ENCODE peak calls at places on chromosomes 7 and 10, in seven cellular contexts. N is brain microvascular endothelial cell; D is chondrocyte; S is EL; Y is activated CD4-positive, alpha-beta T cell treated with anti-CD3 and anti-CD28 coated beads for 48 hours; A is astrocyte of the hippocampus; B is left ventricle myocardium inferior. T is an unnamed sample.

GRCh38 chr10:89404082-89404481 is 10.3 kb upstream of the IFIT5 start:
- DNase-seq in N (no peak), D (no peak), S (no peak), Y (no peak), A (peak), B (no peak), T (no peak)

GRCh38 chr10:88193018-88193417 is 329.6 kb downstream of the PTEN start:
- DNase-seq in N (no peak), D (no peak), S (no peak), Y (no peak), A (no peak), B (no peak), T (no peak)

GRCh38 chr10:72090326-72090725 is 2.0 kb upstream of the SPOCK2 start:
- DNase-seq in N (no peak), D (no peak), S (no peak), Y (no peak), A (no peak), B (no peak), T (no peak)

GRCh38 chr10:92894081-92894480 is 45.8 kb downstream of the EXOC6 start:
- DNase-seq in N (no peak), D (no peak), S (no peak), Y (no peak), A (no peak), B (no peak), T (no peak)

GRCh38 chr10:80685355-80685754 is 147.7 kb downstream of the SH2D4B start:
- DNase-seq in N (no peak), D (no peak), S (no peak), Y (no peak), A (no peak), B (no peak), T (no peak)

GRCh38 chr7:45401155-45401554 is 173.0 kb upstream of the ADCY1 start:
- DNase-seq in N (no peak), D (no peak), S (no peak), Y (no peak), A (no peak), B (no peak), T (no peak)

GRCh38 chr7:29808075-29808786 is 1.9 kb downstream of the WIPF3 start:
- DNase-seq in N (no peak), D (no peak), S (no peak), Y (no peak), A (no peak), B (no peak), T (no peak)

GRCh38 chr10:110304780-110305421 is at the start of gene SMNDC1:
- DNase-seq in N (peak), D (peak), S (peak), Y (peak), A (peak), B (peak), T (peak)

GRCh38 chr7:44293561-44294324 is 31.7 kb downstream of the CAMK2B start:
- DNase-seq in N (no peak), D (peak), S (no peak), Y (peak), A (no peak), B (peak), T (peak)

GRCh38 chr7:155209478-155209864 is 88.2 kb upstream of the INSIG1 start:
- DNase-seq in N (no peak), D (no peak), S (no peak), Y (no peak), A (no peak), B (no peak), T (no peak)

GRCh38 chr10:45241865-45242518 is 73.4 kb downstream of the OR13A1 start:
- DNase-seq in N (no peak), D (no peak), S (no peak), Y (no peak), A (no peak), B (no peak), T (no peak)

GRCh38 chr10:130109796-130110235 is 814 bp downstream of the C10orf143 start:
- DNase-seq in N (peak), D (no peak), S (peak), Y (peak), A (peak), B (peak), T (no peak)

GRCh38 chr10:78529262-78529661 is 495.6 kb downstream of the RPS24 start:
- DNase-seq in N (no peak), D (no peak), S (no peak), Y (no peak), A (no peak), B (no peak), T (no peak)

GRCh38 chr7:85186521-85187241 is at the start of gene SEMA3D:
- DNase-seq in N (peak), D (peak), S (peak), Y (peak), A (peak), B (peak), T (peak)

GRCh38 chr7:152501506-152501905 is 65.7 kb upstream of the KMT2C start:
- DNase-seq in N (no peak), D (peak), S (no peak), Y (no peak), A (no peak), B (no peak), T (no peak)

GRCh38 chr7:37488163-37488759 is 39.6 kb upstream of the ELMO1 start:
- DNase-seq in N (no peak), D (no peak), S (no peak), Y (no peak), A (peak), B (no peak), T (no peak)

GRCh38 chr10:113576853-113577252 is 24.0 kb downstream of the HABP2 start:
- DNase-seq in N (peak), D (no peak), S (peak), Y (peak), A (peak), B (no peak), T (no peak)

GRCh38 chr10:127906548-127907377 is at the start of gene PTPRE:
- DNase-seq in N (no peak), D (no peak), S (peak), Y (peak), A (peak), B (peak), T (peak)

GRCh38 chr10:5692476-5693358 is 8.1 kb downstream of the TASOR2 start:
- DNase-seq in N (peak), D (no peak), S (no peak), Y (peak), A (peak), B (peak), T (peak)

GRCh38 chr10:28496481-28496961 is 36.4 kb upstream of the WAC start:
- DNase-seq in N (no peak), D (no peak), S (no peak), Y (no peak), A (no peak), B (no peak), T (no peak)

GRCh38 chr7:83325083-83325482 is 162.4 kb upstream of the PCLO start:
- DNase-seq in N (no peak), D (no peak), S (no peak), Y (no peak), A (no peak), B (no peak), T (no peak)

GRCh38 chr10:110609592-110609991 is 34.5 kb upstream of the RBM20 start:
- DNase-seq in N (no peak), D (no peak), S (peak), Y (no peak), A (peak), B (no peak), T (no peak)